ENCODE peak calls at places on chromosomes 11 and 22, in nine cellular contexts. One of them, this sample, is unnamed.

GRCh38 chr11:125923012-125923579 is 18.8 kb downstream of the DDX25 start:
- DNase-seq in A549: peak
- DNase-seq in GM12878: peak
- DNase-seq in HepG2: peak
- DNase-seq in Panc1: peak
- DNase-seq in GM23338: peak
- DNase-seq in HCT116: peak
- DNase-seq in K562: peak
- DNase-seq in SK-N-SH: peak
- DNase-seq in this sample: peak

GRCh38 chr22:39349506-39349966 is 255 bp upstream of the SYNGR1 start:
- DNase-seq in A549: peak
- DNase-seq in GM12878: no peak
- DNase-seq in HepG2: no peak
- DNase-seq in Panc1: no peak
- DNase-seq in GM23338: peak
- DNase-seq in HCT116: no peak
- DNase-seq in K562: peak
- DNase-seq in SK-N-SH: peak
- DNase-seq in this sample: peak

GRCh38 chr11:69169479-69169878 is 13.7 kb downstream of the SMIM38 start:
- DNase-seq in A549: no peak
- DNase-seq in GM12878: no peak
- DNase-seq in HepG2: no peak
- DNase-seq in Panc1: no peak
- DNase-seq in GM23338: no peak
- DNase-seq in HCT116: no peak
- DNase-seq in K562: no peak
- DNase-seq in SK-N-SH: no peak
- DNase-seq in this sample: no peak

GRCh38 chr22:24553597-24554315 is 1.2 kb downstream of the GUCD1 start:
- DNase-seq in A549: no peak
- DNase-seq in GM12878: no peak
- DNase-seq in HepG2: peak
- DNase-seq in Panc1: no peak
- DNase-seq in GM23338: no peak
- DNase-seq in HCT116: no peak
- DNase-seq in K562: no peak
- DNase-seq in SK-N-SH: no peak
- DNase-seq in this sample: peak

GRCh38 chr11:126945319-126945718 is 55.3 kb downstream of the KIRREL3 start:
- DNase-seq in A549: no peak
- DNase-seq in GM12878: no peak
- DNase-seq in HepG2: no peak
- DNase-seq in Panc1: no peak
- DNase-seq in GM23338: peak
- DNase-seq in HCT116: no peak
- DNase-seq in K562: no peak
- DNase-seq in SK-N-SH: no peak
- DNase-seq in this sample: no peak

GRCh38 chr11:59187587-59187986 is 15.7 kb downstream of the DTX4 start:
- DNase-seq in A549: no peak
- DNase-seq in GM12878: no peak
- DNase-seq in HepG2: no peak
- DNase-seq in Panc1: no peak
- DNase-seq in GM23338: no peak
- DNase-seq in HCT116: no peak
- DNase-seq in K562: no peak
- DNase-seq in SK-N-SH: no peak
- DNase-seq in this sample: no peak

GRCh38 chr11:72091292-72091691 is 10.6 kb downstream of the LRRC51 start:
- DNase-seq in A549: peak
- DNase-seq in GM12878: no peak
- DNase-seq in HepG2: peak
- DNase-seq in Panc1: no peak
- DNase-seq in GM23338: peak
- DNase-seq in HCT116: no peak
- DNase-seq in K562: peak
- DNase-seq in SK-N-SH: peak
- DNase-seq in this sample: peak

GRCh38 chr22:26714971-26715370 is 57.6 kb downstream of the MIAT start:
- DNase-seq in A549: no peak
- DNase-seq in GM12878: no peak
- DNase-seq in HepG2: no peak
- DNase-seq in Panc1: no peak
- DNase-seq in GM23338: no peak
- DNase-seq in HCT116: no peak
- DNase-seq in K562: no peak
- DNase-seq in SK-N-SH: no peak
- DNase-seq in this sample: no peak

GRCh38 chr11:86575208-86575855 is 97.1 kb downstream of the ME3 start:
- DNase-seq in A549: no peak
- DNase-seq in GM12878: no peak
- DNase-seq in HepG2: no peak
- DNase-seq in Panc1: no peak
- DNase-seq in GM23338: no peak
- DNase-seq in HCT116: no peak
- DNase-seq in K562: no peak
- DNase-seq in SK-N-SH: no peak
- DNase-seq in this sample: no peak

GRCh38 chr11:113147249-113147648 is 167.1 kb upstream of the TTC12 start:
- DNase-seq in A549: no peak
- DNase-seq in GM12878: no peak
- DNase-seq in HepG2: no peak
- DNase-seq in Panc1: no peak
- DNase-seq in GM23338: peak
- DNase-seq in HCT116: no peak
- DNase-seq in K562: no peak
- DNase-seq in SK-N-SH: no peak
- DNase-seq in this sample: no peak

GRCh38 chr11:18994860-18995259 is 55.6 kb upstream of the MRGPRX1 start:
- DNase-seq in A549: no peak
- DNase-seq in GM12878: no peak
- DNase-seq in HepG2: no peak
- DNase-seq in Panc1: no peak
- DNase-seq in GM23338: no peak
- DNase-seq in HCT116: no peak
- DNase-seq in K562: no peak
- DNase-seq in SK-N-SH: no peak
- DNase-seq in this sample: no peak

GRCh38 chr11:1780700-1781592 is 17.2 kb upstream of the CTSD start:
- DNase-seq in A549: no peak
- DNase-seq in GM12878: no peak
- DNase-seq in HepG2: no peak
- DNase-seq in Panc1: no peak
- DNase-seq in GM23338: no peak
- DNase-seq in HCT116: no peak
- DNase-seq in K562: no peak
- DNase-seq in SK-N-SH: peak
- DNase-seq in this sample: peak

GRCh38 chr11:57413681-57414080 is 13.2 kb downstream of the SLC43A3 start:
- DNase-seq in A549: no peak
- DNase-seq in GM12878: no peak
- DNase-seq in HepG2: no peak
- DNase-seq in Panc1: no peak
- DNase-seq in GM23338: no peak
- DNase-seq in HCT116: no peak
- DNase-seq in K562: no peak
- DNase-seq in SK-N-SH: no peak
- DNase-seq in this sample: no peak

GRCh38 chr11:12606597-12606996 is 67.6 kb upstream of the TEAD1 start:
- DNase-seq in A549: no peak
- DNase-seq in GM12878: no peak
- DNase-seq in HepG2: no peak
- DNase-seq in Panc1: no peak
- DNase-seq in GM23338: no peak
- DNase-seq in HCT116: no peak
- DNase-seq in K562: no peak
- DNase-seq in SK-N-SH: no peak
- DNase-seq in this sample: no peak

GRCh38 chr22:48097723-48098122 is 1335.3 kb downstream of the TBC1D22A start:
- DNase-seq in A549: no peak
- DNase-seq in GM12878: no peak
- DNase-seq in HepG2: no peak
- DNase-seq in Panc1: no peak
- DNase-seq in GM23338: no peak
- DNase-seq in HCT116: no peak
- DNase-seq in K562: no peak
- DNase-seq in SK-N-SH: no peak
- DNase-seq in this sample: no peak
- TF ChIP-seq CTCF in A549: no peak
- TF ChIP-seq CTCF in GM12878: no peak
- TF ChIP-seq CTCF in HepG2: no peak
- TF ChIP-seq CTCF in Panc1: no peak
- TF ChIP-seq CTCF in GM23338: no peak
- TF ChIP-seq CTCF in HCT116: no peak
- TF ChIP-seq CTCF in K562: no peak
- TF ChIP-seq CTCF in SK-N-SH: no peak
- TF ChIP-seq CTCF in this sample: no peak

GRCh38 chr11:116275634-116276033 is 497.2 kb downstream of the BUD13 start:
- DNase-seq in A549: peak
- DNase-seq in GM12878: no peak
- DNase-seq in HepG2: no peak
- DNase-seq in Panc1: no peak
- DNase-seq in GM23338: no peak
- DNase-seq in HCT116: no peak
- DNase-seq in K562: no peak
- DNase-seq in SK-N-SH: no peak
- DNase-seq in this sample: no peak

GRCh38 chr11:116281173-116282160 is 491.3 kb downstream of the BUD13 start:
- DNase-seq in A549: no peak
- DNase-seq in GM12878: no peak
- DNase-seq in HepG2: no peak
- DNase-seq in Panc1: no peak
- DNase-seq in GM23338: peak
- DNase-seq in HCT116: no peak
- DNase-seq in K562: peak
- DNase-seq in SK-N-SH: no peak
- DNase-seq in this sample: no peak

GRCh38 chr11:116282481-116282880 is 490.3 kb downstream of the BUD13 start:
- DNase-seq in A549: no peak
- DNase-seq in GM12878: no peak
- DNase-seq in HepG2: no peak
- DNase-seq in Panc1: no peak
- DNase-seq in GM23338: no peak
- DNase-seq in HCT116: no peak
- DNase-seq in K562: no peak
- DNase-seq in SK-N-SH: no peak
- DNase-seq in this sample: no peak

GRCh38 chr11:116276051-116277044 is 496.4 kb downstream of the BUD13 start:
- DNase-seq in A549: peak
- DNase-seq in GM12878: no peak
- DNase-seq in HepG2: peak
- DNase-seq in Panc1: peak
- DNase-seq in GM23338: peak
- DNase-seq in HCT116: peak
- DNase-seq in K562: peak
- DNase-seq in SK-N-SH: peak
- DNase-seq in this sample: peak

DNA sequence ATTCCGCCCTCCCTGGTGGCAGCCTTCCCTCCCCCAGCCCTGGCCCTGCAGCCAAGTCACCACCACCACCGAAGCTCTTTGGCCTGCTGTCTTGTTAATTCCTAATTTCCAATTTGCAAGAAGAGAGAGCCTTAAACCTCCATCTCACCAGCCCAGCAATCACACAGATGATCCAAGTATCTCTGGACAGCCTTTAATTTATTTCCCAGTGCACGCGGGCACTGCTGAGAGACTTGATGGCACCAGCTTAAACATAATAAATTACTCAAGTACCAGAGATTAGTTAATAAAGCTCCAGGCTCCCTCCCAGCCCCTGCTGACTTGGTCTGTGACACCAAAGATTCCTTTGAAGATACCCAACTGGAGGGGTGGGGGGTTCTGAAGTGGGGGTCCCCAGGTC is 494.7 kb downstream of the BUD13 start:
- DNase-seq in A549: no peak
- DNase-seq in GM12878: no peak
- DNase-seq in HepG2: no peak
- DNase-seq in Panc1: no peak
- DNase-seq in GM23338: no peak
- DNase-seq in HCT116: no peak
- DNase-seq in K562: no peak
- DNase-seq in SK-N-SH: peak
- DNase-seq in this sample: no peak
- TF ChIP-seq REST in A549: no peak
- TF ChIP-seq REST in GM12878: no peak
- TF ChIP-seq REST in HepG2: no peak
- TF ChIP-seq REST in Panc1: no peak
- TF ChIP-seq REST in GM23338: no peak
- TF ChIP-seq REST in HCT116: no peak
- TF ChIP-seq REST in K562: no peak
- TF ChIP-seq REST in SK-N-SH: no peak
- TF ChIP-seq REST in this sample: no peak

GRCh38 chr22:44131412-44131811 is 49.3 kb upstream of the PARVG start:
- DNase-seq in A549: no peak
- DNase-seq in GM12878: no peak
- DNase-seq in HepG2: no peak
- DNase-seq in Panc1: no peak
- DNase-seq in GM23338: no peak
- DNase-seq in HCT116: no peak
- DNase-seq in K562: no peak
- DNase-seq in SK-N-SH: no peak
- DNase-seq in this sample: no peak

GRCh38 chr22:44130076-44130711 is 50.5 kb upstream of the PARVG start:
- DNase-seq in A549: no peak
- DNase-seq in GM12878: no peak
- DNase-seq in HepG2: no peak
- DNase-seq in Panc1: no peak
- DNase-seq in GM23338: no peak
- DNase-seq in HCT116: no peak
- DNase-seq in K562: no peak
- DNase-seq in SK-N-SH: peak
- DNase-seq in this sample: no peak

GRCh38 chr22:44127353-44127752 is 53.4 kb upstream of the PARVG start:
- DNase-seq in A549: no peak
- DNase-seq in GM12878: no peak
- DNase-seq in HepG2: no peak
- DNase-seq in Panc1: no peak
- DNase-seq in GM23338: no peak
- DNase-seq in HCT116: no peak
- DNase-seq in K562: no peak
- DNase-seq in SK-N-SH: no peak
- DNase-seq in this sample: peak

GRCh38 chr22:44128961-44129613 is 51.6 kb upstream of the PARVG start:
- DNase-seq in A549: no peak
- DNase-seq in GM12878: no peak
- DNase-seq in HepG2: no peak
- DNase-seq in Panc1: no peak
- DNase-seq in GM23338: no peak
- DNase-seq in HCT116: no peak
- DNase-seq in K562: no peak
- DNase-seq in SK-N-SH: no peak
- DNase-seq in this sample: no peak

GRCh38 chr22:44129614-44129976 is 51.1 kb upstream of the PARVG start:
- DNase-seq in A549: no peak
- DNase-seq in GM12878: no peak
- DNase-seq in HepG2: no peak
- DNase-seq in Panc1: no peak
- DNase-seq in GM23338: no peak
- DNase-seq in HCT116: no peak
- DNase-seq in K562: peak
- DNase-seq in SK-N-SH: peak
- DNase-seq in this sample: no peak
- TF ChIP-seq CTCF in A549: no peak
- TF ChIP-seq CTCF in GM12878: no peak
- TF ChIP-seq CTCF in HepG2: no peak
- TF ChIP-seq CTCF in Panc1: no peak
- TF ChIP-seq CTCF in GM23338: no peak
- TF ChIP-seq CTCF in HCT116: no peak
- TF ChIP-seq CTCF in K562: no peak
- TF ChIP-seq CTCF in SK-N-SH: no peak
- TF ChIP-seq CTCF in this sample: no peak

GRCh38 chr11:15208570-15209222 is 94.0 kb downstream of the INSC start:
- DNase-seq in A549: peak
- DNase-seq in GM12878: no peak
- DNase-seq in HepG2: peak
- DNase-seq in Panc1: peak
- DNase-seq in GM23338: peak
- DNase-seq in HCT116: peak
- DNase-seq in K562: peak
- DNase-seq in SK-N-SH: peak
- DNase-seq in this sample: peak
- TF ChIP-seq REST in A549: no peak
- TF ChIP-seq REST in GM12878: no peak
- TF ChIP-seq REST in HepG2: no peak
- TF ChIP-seq REST in Panc1: no peak
- TF ChIP-seq REST in GM23338: no peak
- TF ChIP-seq REST in HCT116: no peak
- TF ChIP-seq REST in K562: no peak
- TF ChIP-seq REST in SK-N-SH: no peak
- TF ChIP-seq REST in this sample: no peak

This sample was measured in HL-60.